ENCODE peak calls at places on chromosomes 2 and 18, in ten cellular contexts. K is fibroblast of lung, Q is GM20000, A is dorsolateral prefrontal cortex, M is WTC11, Z is GM12865, N is brain microvascular endothelial cell, U is heart left ventricle, C is tibial nerve, P is endothelial cell. S is an unnamed sample.

GRCh38 chr2:125713533-125713932 is 942.4 kb upstream of the GYPC start:
- DNase-seq in Q (no peak), U (no peak), P (no peak), N (no peak), K (no peak), C (no peak), A (no peak), Z (no peak), M (no peak), S (no peak)

GRCh38 chr18:845152-845819 is 33.2 kb upstream of the YES1 start:
- DNase-seq in M (no peak), Q (no peak), N (peak), K (peak), C (no peak), P (no peak), U (no peak), Z (no peak), A (no peak), S (no peak)

GRCh38 chr2:100126172-100126571 is 16.2 kb downstream of the AFF3 start:
- DNase-seq in Q (no peak), U (no peak), Z (no peak), M (no peak), C (no peak), A (no peak), N (peak), P (no peak), K (peak), S (no peak)

GRCh38 chr18:44777429-44778192 is 96.9 kb downstream of the SETBP1 start:
- DNase-seq in C (peak), N (no peak), U (no peak), K (no peak), A (no peak), M (no peak), Z (no peak), Q (no peak), P (no peak), S (no peak)

GRCh38 chr2:200138386-200139184 is 167.9 kb upstream of the SPATS2L start:
- DNase-seq in N (peak), U (no peak), K (no peak), P (no peak), M (no peak), Z (no peak), A (no peak), C (no peak), Q (no peak), S (no peak)

GRCh38 chr2:196166876-196167275 is 4.5 kb downstream of the STK17B start:
- DNase-seq in A (no peak), U (no peak), Z (peak), N (peak), K (peak), P (no peak), M (no peak), C (no peak), Q (no peak), S (no peak)

GRCh38 chr2:27099334-27099955 is 12.9 kb downstream of the KHK start:
- DNase-seq in P (no peak), N (no peak), M (no peak), A (no peak), Z (no peak), Q (no peak), K (no peak), U (no peak), C (no peak), S (no peak)

GRCh38 chr2:10042301-10043161 is 819 bp upstream of the KLF11 start:
- DNase-seq in A (no peak), M (peak), K (peak), P (peak), Q (peak), N (peak), U (peak), C (peak), Z (no peak), S (no peak)

GRCh38 chr2:176763871-176764404 is 448.7 kb upstream of the HNRNPA3 start:
- DNase-seq in Q (peak), P (no peak), K (no peak), Z (peak), M (peak), U (no peak), A (no peak), C (no peak), N (no peak), S (no peak)

GRCh38 chr2:224025874-224026273 is 13.2 kb downstream of the SERPINE2 start:
- DNase-seq in M (no peak), Q (peak), P (no peak), U (no peak), C (no peak), N (no peak), Z (peak), A (no peak), K (no peak), S (peak)

GRCh38 chr2:217694296-217694695 is 308.5 kb downstream of the TNS1 start:
- DNase-seq in Q (no peak), P (no peak), A (no peak), U (no peak), M (no peak), C (no peak), N (no peak), Z (no peak), K (no peak), S (no peak)

GRCh38 chr2:44362207-44363015 is 664 bp downstream of the CAMKMT start:
- DNase-seq in M (peak), P (peak), Z (peak), U (no peak), C (peak), K (peak), Q (peak), A (no peak), N (peak), S (peak)

GRCh38 chr2:177466337-177467195 is 74.0 kb downstream of the AGPS start:
- DNase-seq in P (no peak), Z (no peak), M (peak), A (no peak), C (no peak), K (no peak), Q (no peak), U (no peak), N (no peak), S (no peak)

GRCh38 chr2:103448416-103448815 is 686.6 kb downstream of the TMEM182 start:
- DNase-seq in K (no peak), C (no peak), M (no peak), U (no peak), Z (no peak), N (no peak), P (no peak), Q (no peak), A (no peak), S (no peak)

GRCh38 chr2:128354731-128355470 is 36.2 kb upstream of the HS6ST1 start:
- DNase-seq in A (no peak), C (no peak), K (peak), Z (no peak), Q (no peak), M (no peak), N (peak), U (no peak), P (no peak), S (no peak)

GRCh38 chr2:118190365-118190916 is 102.2 kb downstream of the INSIG2 start:
- DNase-seq in C (no peak), Z (no peak), K (no peak), M (no peak), Q (no peak), N (no peak), P (no peak), A (no peak), U (no peak), S (no peak)

GRCh38 chr2:178306351-178307073 is 112.2 kb downstream of the OSBPL6 start:
- DNase-seq in A (no peak), N (peak), P (peak), Q (peak), U (no peak), Z (peak), K (peak), M (peak), C (no peak), S (peak)

GRCh38 chr2:203718087-203718486 is 11.6 kb downstream of the CD28 start:
- DNase-seq in A (no peak), U (no peak), M (no peak), Z (peak), Q (no peak), N (no peak), P (no peak), C (no peak), K (no peak), S (no peak)

GRCh38 chr2:20422679-20423271 is 24.1 kb upstream of the RHOB start:
- DNase-seq in N (no peak), P (no peak), Q (peak), C (no peak), Z (peak), U (peak), M (peak), K (peak), A (no peak), S (peak)

GRCh38 chr2:88671786-88672427 is 19.6 kb upstream of the RPIA start:
- DNase-seq in A (no peak), Q (peak), U (no peak), N (peak), P (peak), K (peak), M (no peak), C (peak), Z (peak), S (peak)

GRCh38 chr2:195861821-195862220 is 204.8 kb downstream of the SLC39A10 start:
- DNase-seq in P (no peak), C (no peak), U (no peak), Z (no peak), Q (no peak), K (peak), M (no peak), N (no peak), A (no peak), S (no peak)

GRCh38 chr2:238120463-238121298 is 17.8 kb upstream of the KLHL30 start:
- DNase-seq in Q (no peak), Z (no peak), P (no peak), U (no peak), K (no peak), A (no peak), C (no peak), M (peak), N (no peak), S (no peak)

GRCh38 chr2:240705204-240705781 is 13.6 kb downstream of the AQP12A start:
- DNase-seq in U (no peak), M (no peak), P (no peak), Q (no peak), A (peak), C (no peak), N (no peak), Z (no peak), K (no peak), S (no peak)

GRCh38 chr2:24943427-24943826 is 23.4 kb upstream of the ADCY3 start:
- DNase-seq in M (no peak), U (no peak), Z (no peak), C (no peak), A (no peak), K (no peak), P (no peak), Q (no peak), N (no peak), S (no peak)

GRCh38 chr18:12076424-12077140 is 17.1 kb upstream of the ANKRD62 start:
- DNase-seq in M (peak), P (peak), Q (peak), N (no peak), U (no peak), C (no peak), Z (peak), K (peak), A (no peak), S (no peak)

GRCh38 chr18:35942661-35943060 is 29.8 kb upstream of the RMP24 start:
- DNase-seq in A (no peak), U (no peak), C (no peak), Z (no peak), K (no peak), N (no peak), M (no peak), Q (no peak), P (no peak), S (no peak)

GRCh38 chr2:72211359-72211758 is 63.7 kb upstream of the CYP26B1 start:
- DNase-seq in M (no peak), U (no peak), C (no peak), P (no peak), A (no peak), K (no peak), N (peak), Z (no peak), Q (no peak), S (no peak)

GRCh38 chr2:232211743-232212686 is 166.5 kb upstream of the ALPP start:
- DNase-seq in N (no peak), A (no peak), P (no peak), U (no peak), C (no peak), Q (no peak), Z (peak), K (no peak), M (no peak), S (no peak)

GRCh38 chr18:75204262-75204977 is 4.5 kb downstream of the PTGR3 start:
- DNase-seq in P (peak), A (no peak), Q (peak), N (no peak), K (peak), M (peak), C (no peak), Z (no peak), U (peak), S (no peak)

GRCh38 chr2:38600242-38600891 is 2.4 kb downstream of the HNRNPLL start:
- DNase-seq in Z (no peak), M (no peak), P (no peak), Q (no peak), K (no peak), N (no peak), U (no peak), A (no peak), C (no peak), S (no peak)

GRCh38 chr18:10142496-10143160 is 228.8 kb downstream of the VAPA start:
- DNase-seq in Z (no peak), N (peak), U (no peak), M (no peak), C (no peak), Q (no peak), K (peak), A (no peak), P (no peak), S (no peak)

GRCh38 chr2:42922790-42923631 is 130.6 kb upstream of the HAAO start:
- DNase-seq in C (peak), Q (no peak), M (no peak), A (no peak), Z (no peak), P (no peak), N (peak), K (peak), U (no peak), S (no peak)

GRCh38 chr2:100870652-100871531 is 51.0 kb downstream of the NPAS2 start:
- DNase-seq in P (no peak), A (no peak), U (no peak), Z (no peak), C (no peak), Q (no peak), M (peak), N (no peak), K (no peak), S (no peak)

GRCh38 chr18:35939166-35939565 is 33.3 kb upstream of the RMP24 start:
- DNase-seq in M (peak), Z (no peak), Q (no peak), A (no peak), U (no peak), P (peak), C (no peak), K (no peak), N (no peak), S (no peak)

GRCh38 chr18:24118750-24119577 is 19.9 kb upstream of the CABYR start:
- DNase-seq in Z (peak), K (peak), U (peak), C (peak), M (peak), P (peak), Q (peak), A (peak), N (peak), S (peak)

DNA sequence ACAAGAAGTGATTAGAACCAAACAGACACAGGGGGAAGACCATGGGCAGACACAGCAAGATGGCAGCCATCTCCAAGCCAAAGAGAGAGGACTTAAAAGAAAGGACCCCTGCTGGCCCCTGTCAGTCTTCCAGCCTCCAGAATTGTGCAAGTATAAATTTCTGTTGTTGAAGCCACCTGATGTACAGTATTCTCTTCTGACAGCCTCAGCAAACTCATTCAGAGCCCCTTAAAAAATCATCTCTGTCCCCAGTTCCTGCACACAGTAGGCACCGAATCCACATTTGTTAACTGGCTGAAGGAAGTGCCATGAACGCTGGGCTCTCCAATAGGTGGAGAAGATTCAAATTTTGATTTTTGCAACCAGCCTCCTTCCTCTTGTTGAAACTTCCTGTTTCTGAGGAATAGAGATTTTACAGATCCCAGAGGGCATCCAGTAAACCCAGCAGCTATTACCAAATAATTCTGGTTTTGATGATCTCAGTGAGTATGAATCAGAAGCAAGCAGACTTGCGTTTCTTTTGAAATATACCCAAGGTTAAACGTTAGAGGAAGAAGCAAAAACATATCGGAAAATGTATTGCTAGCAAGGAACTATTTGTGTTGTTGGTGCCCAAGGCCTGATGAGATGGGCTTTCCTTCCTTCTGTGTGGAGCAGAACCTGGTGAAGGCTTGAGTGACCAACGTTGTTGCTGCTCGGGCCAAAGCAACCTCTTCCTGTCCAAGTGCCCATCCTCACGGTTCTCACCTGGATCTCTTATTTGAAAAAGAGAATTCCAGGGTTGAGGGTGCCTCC is 47.7 kb upstream of the PLB1 start:
- DNase-seq in U (no peak), N (peak), M (no peak), A (no peak), C (no peak), Q (no peak), Z (no peak), K (peak), P (no peak), S (no peak)
- TF ChIP-seq CTCF in U (no peak), N (no peak), M (no peak), A (no peak), C (no peak), Q (no peak), Z (no peak), K (no peak), P (no peak), S (no peak)

DNA sequence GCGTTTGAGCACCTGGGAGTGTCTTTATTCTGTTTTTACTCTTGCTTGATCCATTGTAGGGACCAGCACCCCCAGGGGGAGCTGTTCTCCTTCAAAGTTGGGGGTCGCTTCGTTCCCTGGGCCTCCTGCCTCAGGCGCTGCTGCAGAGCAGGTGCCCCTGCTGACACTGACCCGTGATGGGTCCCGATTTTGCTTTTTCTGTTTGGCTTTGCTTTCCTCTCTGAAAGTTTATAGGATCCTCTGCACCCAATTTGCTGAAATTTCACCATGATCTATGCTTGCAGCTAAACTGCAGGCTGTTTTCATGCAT is 22.9 kb upstream of the FAHD2A start:
- DNase-seq in U (no peak), N (no peak), Z (no peak), P (peak), Q (peak), M (peak), A (no peak), C (no peak), K (no peak), S (no peak)
- TF ChIP-seq CTCF in U (no peak), N (peak), Z (peak), P (no peak), Q (no peak), M (peak), A (no peak), C (no peak), K (peak), S (no peak)

DNA sequence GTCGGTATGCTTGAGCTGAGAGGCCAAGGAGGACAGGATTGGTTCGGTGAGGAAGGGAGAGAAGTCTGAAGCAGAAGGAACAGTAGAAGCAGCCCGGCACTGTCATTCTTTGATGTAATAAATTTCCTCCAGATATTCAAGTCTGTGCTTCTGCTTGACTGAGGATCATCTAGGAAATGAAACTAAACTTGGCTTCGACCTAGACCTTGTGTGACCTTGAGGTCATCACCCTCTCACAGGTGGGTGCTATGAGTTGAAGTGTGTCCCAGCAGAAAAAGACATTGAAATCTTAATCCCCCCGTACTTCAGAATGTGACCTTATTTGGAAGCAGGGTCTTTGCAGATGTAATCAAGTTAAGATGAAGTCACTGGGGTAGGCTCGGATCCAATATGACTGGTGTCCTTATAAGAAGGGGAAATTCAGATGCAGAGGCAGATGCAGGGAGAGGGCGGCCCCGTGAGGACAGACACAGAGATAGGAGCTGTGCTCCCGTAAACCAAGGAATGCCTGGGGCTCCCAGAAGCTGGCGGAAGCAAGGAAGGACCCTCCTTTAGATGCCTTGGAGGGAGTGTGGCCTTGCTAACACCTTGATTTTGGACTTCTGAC is 49.0 kb downstream of the PRKCE start:
- DNase-seq in A (no peak), U (no peak), K (no peak), Q (no peak), Z (peak), P (no peak), N (no peak), C (no peak), M (peak), S (no peak)
- TF ChIP-seq CTCF in A (no peak), U (no peak), K (no peak), Q (no peak), Z (no peak), P (no peak), N (no peak), C (no peak), M (no peak), S (peak)

DNA sequence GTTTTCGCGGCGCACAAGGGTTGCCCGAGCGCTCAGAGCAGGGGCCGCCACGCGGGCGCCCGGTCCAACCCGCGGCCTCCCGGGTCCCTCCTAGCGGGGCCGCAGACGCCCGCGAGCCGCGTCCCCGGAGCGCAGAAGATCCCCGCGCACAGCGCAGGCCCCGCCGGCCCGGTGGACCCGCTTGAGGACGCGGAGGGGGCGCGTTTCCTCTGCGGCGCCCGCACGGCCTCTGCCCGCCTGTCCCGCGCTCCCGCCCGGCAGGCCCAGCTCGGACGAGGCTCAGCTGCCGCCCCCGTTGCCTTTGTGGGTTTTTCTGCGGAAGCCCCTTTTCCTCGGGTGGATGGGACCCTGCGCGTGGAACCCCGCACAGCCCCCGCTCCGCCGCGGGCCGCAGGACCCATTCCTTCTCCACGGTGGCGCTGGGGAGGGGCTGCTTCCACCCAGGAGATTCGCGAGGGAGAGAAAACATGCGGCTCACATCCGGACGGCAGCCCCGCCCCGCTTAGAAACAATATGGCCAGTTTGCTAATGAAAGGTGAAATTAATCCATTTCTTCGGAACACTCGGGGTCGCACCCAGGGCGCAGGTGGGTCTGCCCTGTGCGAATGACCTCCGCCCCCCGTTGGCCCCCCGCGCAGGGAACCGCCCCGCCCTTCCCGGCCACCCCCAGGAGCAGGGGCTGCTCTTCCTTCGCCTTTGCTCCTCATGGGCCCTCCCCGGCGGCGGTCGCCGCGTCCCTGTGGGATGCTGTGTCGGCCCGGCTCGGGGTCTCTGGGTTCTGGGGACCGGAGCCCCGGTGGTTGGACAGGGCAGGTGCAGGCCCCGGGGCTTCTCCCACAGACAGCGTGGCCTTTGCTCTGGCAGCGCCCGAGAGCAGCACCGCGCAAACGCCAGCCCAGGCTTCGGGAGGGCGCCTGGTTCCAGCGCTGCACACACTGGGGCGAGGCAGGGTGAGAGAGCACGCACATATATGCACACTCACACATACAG is 9.3 kb upstream of the KCNG2 start:
- DNase-seq in K (no peak), Q (no peak), U (no peak), Z (no peak), A (no peak), M (peak), N (no peak), P (peak), C (no peak), S (no peak)
- TF ChIP-seq CTCF in K (no peak), Q (no peak), U (no peak), Z (no peak), A (no peak), M (peak), N (no peak), P (peak), C (no peak), S (no peak)

S was measured in GM10248.